ENCODE peak calls at places on chromosomes 13 and 19, in eight cellular contexts. N is IMR-90, S is lower lobe of right lung, U is adipocyte, F is HepG2, X is upper lobe of right lung, T is endodermal cell, P is cardiac muscle cell. W is an unnamed sample.
A peak's percentile ranks its signal among the peaks of the same experiment; 100 is the strongest.

GRCh38 chr13:32164622-32165268 is 133.2 kb downstream of the FRY start:
- DNase-seq in S (no peak), F (peak; percentile 69), P (peak; percentile 64), N (peak; percentile 66), X (no peak), T (peak; percentile 81), U (peak; percentile 62), W (peak; percentile 42)

GRCh38 chr13:104809483-104809882 is 1726.0 kb downstream of the EFNB2 start:
- DNase-seq in X (no peak), N (no peak), U (peak; percentile 84), P (no peak), F (no peak), T (no peak), S (no peak), W (no peak)

GRCh38 chr19:19446655-19447437 is 41.4 kb downstream of the GATAD2A start:
- DNase-seq in X (no peak), P (no peak), U (no peak), N (no peak), S (no peak), F (no peak), T (peak; percentile 69), W (no peak)

GRCh38 chr13:110812111-110812868 is 98.8 kb downstream of the ING1 start:
- DNase-seq in S (no peak), P (no peak), X (peak; percentile 56), N (no peak), F (no peak), T (peak; percentile 66), U (peak; percentile 36), W (no peak)

GRCh38 chr19:14835011-14835410 is at the start of the genes OR7A5 and OR7C1:
- DNase-seq in U (no peak), N (no peak), S (no peak), X (no peak), T (no peak), P (no peak), F (no peak), W (no peak)

GRCh38 chr19:45768644-45769053 is 403 bp downstream of the SIX5 start:
- DNase-seq in X (no peak), U (peak; percentile 82), S (peak; percentile 59), F (no peak), N (peak; percentile 41), T (peak; percentile 81), P (peak; percentile 52), W (peak; percentile 64)

GRCh38 chr19:47414469-47414868 is 4.9 kb downstream of the MEIS3 start:
- DNase-seq in T (peak; percentile 79), S (no peak), F (peak; percentile 57), U (no peak), N (no peak), P (peak; percentile 23), X (no peak), W (peak; percentile 51)

GRCh38 chr13:59533561-59534337 is 630.0 kb downstream of the DIAPH3 start:
- DNase-seq in X (no peak), N (peak; percentile 34), T (no peak), F (peak; percentile 12), U (no peak), P (no peak), S (no peak), W (no peak)

GRCh38 chr13:114212096-114212495 is 22.6 kb upstream of the CDC16 start:
- DNase-seq in S (no peak), T (no peak), U (no peak), N (peak; percentile 81), P (no peak), F (no peak), X (no peak), W (no peak)

GRCh38 chr19:31023038-31023437 is 326.2 kb downstream of the TSHZ3 start:
- DNase-seq in S (no peak), F (no peak), P (no peak), X (no peak), N (no peak), U (no peak), T (no peak), W (no peak)

GRCh38 chr13:39279077-39279476 is 240.8 kb downstream of the NHLRC3 start:
- DNase-seq in U (no peak), T (no peak), P (no peak), F (no peak), X (no peak), S (no peak), N (no peak), W (no peak)

GRCh38 chr19:54905411-54905810 is 537 bp upstream of the NCR1 start:
- DNase-seq in X (no peak), U (no peak), P (no peak), N (no peak), T (no peak), F (no peak), S (no peak), W (no peak)

GRCh38 chr19:32388393-32388724 is 17.2 kb upstream of the DPY19L3 start:
- DNase-seq in N (no peak), X (no peak), P (no peak), S (no peak), T (no peak), U (no peak), F (no peak), W (no peak)

GRCh38 chr19:32392142-32392541 is 13.4 kb upstream of the DPY19L3 start:
- DNase-seq in U (no peak), P (no peak), F (no peak), T (no peak), S (no peak), N (no peak), X (no peak), W (no peak)

GRCh38 chr19:32392946-32393345 is 12.6 kb upstream of the DPY19L3 start:
- DNase-seq in T (no peak), U (no peak), X (no peak), N (no peak), S (no peak), F (no peak), P (peak; percentile 63), W (no peak)

DNA sequence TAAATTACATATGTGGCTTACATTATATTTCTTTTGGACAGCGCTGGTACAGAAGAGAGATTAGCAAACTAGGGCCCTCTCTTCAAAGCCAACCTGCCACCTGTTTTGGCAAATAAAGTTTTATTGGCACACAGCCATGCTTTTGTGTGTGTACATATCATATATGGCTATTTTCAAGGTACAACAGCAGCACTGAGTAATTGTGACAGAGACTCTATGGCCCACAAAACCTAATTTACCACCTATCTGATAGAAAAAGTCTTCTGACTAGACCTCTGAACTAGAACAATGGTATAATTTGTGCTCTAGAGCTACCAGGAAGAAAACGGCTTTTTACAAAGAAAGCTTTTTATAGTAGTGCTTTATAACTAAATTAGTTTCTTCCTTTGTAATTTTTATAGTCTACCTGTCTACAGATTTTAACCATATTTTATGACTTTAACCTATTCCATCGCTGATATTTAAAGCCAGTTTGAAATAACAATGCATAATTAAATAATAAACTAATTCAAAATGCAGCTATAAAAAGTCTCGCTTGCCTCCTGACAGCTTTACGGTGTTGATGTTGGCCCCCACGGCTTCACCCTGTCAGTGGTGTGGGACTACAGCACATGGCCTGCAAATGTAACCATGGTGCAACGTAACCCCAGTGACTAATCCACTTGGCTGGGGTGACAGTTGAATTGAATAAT is 17.7 kb upstream of the DPY19L3 start:
- DNase-seq in U (peak; percentile 12), T (no peak), P (no peak), F (no peak), N (peak; percentile 62), X (no peak), S (no peak), W (peak; percentile 79)
- H3K4me3 ChIP-seq in U (no peak overlapping the region), T (no peak overlapping the region), P (no peak overlapping the region), F (no peak overlapping the region), N (no peak overlapping the region), X (no peak overlapping the region), S (no peak overlapping the region), W (no peak overlapping the region)

GRCh38 chr13:20703785-20704458 is 423 bp downstream of the IL17D start:
- DNase-seq in U (peak; percentile 90), S (peak; percentile 90), P (peak; percentile 91), X (peak; percentile 94), T (peak; percentile 92), F (peak; percentile 58), N (peak; percentile 82), W (peak; percentile 79)

GRCh38 chr13:20702530-20702929 is 969 bp upstream of the IL17D start:
- DNase-seq in N (peak; percentile 28), P (no peak), S (no peak), U (no peak), X (no peak), F (no peak), T (no peak), W (no peak)

GRCh38 chr13:20706661-20707060 is 3.2 kb downstream of the IL17D start:
- DNase-seq in U (no peak), T (no peak), F (no peak), P (no peak), N (no peak), X (no peak), S (no peak), W (no peak)

GRCh38 chr13:20702945-20703784 is at the start of gene IL17D:
- DNase-seq in F (no peak), T (peak; percentile 79), N (no peak), P (peak; percentile 56), X (peak; percentile 72), S (peak; percentile 55), U (peak; percentile 61), W (peak; percentile 39)

GRCh38 chr13:20704459-20705069 is 1.1 kb downstream of the IL17D start:
- DNase-seq in N (no peak), F (no peak), U (no peak), S (no peak), X (no peak), P (no peak), T (peak; percentile 57), W (no peak)
- H3K36me3 ChIP-seq in N (no peaks in the 10 kb centered on the region), F (no peaks in the 10 kb centered on the region), U (no peaks in the 10 kb centered on the region), S (no peaks in the 10 kb centered on the region), X (no peaks in the 10 kb centered on the region), P (no peaks in the 10 kb centered on the region), T (no peaks in the 10 kb centered on the region), W (no peaks in the 10 kb centered on the region)

DNA sequence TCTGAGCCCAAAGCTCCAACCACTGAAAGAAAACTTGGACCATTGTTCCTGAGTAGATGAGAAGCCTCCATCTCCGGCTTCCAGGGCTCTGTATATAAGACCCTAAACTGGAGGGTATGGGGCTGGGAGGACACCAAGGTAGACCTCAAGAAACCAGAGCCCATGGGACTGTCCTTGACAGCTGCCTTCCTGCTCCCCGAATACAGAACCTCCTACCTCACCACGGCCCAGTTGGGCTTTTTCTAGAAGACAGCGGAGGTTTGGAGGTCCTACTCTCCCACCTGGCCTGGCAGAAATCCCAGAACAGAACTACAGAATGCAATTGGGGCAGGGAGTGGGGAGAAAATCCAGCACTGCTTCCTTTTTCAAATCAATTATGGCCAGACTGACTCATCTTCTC is 177.3 kb upstream of the ZNF507 start:
- DNase-seq in S (no peak), T (no peak), X (no peak), P (no peak), N (no peak), F (no peak), U (no peak), W (no peak)
- H3K4me3 ChIP-seq in S (no peak overlapping the region), T (no peak overlapping the region), X (no peak overlapping the region), P (no peak overlapping the region), N (no peak overlapping the region), F (no peak overlapping the region), U (no peak overlapping the region), W (no peak overlapping the region)

DNA sequence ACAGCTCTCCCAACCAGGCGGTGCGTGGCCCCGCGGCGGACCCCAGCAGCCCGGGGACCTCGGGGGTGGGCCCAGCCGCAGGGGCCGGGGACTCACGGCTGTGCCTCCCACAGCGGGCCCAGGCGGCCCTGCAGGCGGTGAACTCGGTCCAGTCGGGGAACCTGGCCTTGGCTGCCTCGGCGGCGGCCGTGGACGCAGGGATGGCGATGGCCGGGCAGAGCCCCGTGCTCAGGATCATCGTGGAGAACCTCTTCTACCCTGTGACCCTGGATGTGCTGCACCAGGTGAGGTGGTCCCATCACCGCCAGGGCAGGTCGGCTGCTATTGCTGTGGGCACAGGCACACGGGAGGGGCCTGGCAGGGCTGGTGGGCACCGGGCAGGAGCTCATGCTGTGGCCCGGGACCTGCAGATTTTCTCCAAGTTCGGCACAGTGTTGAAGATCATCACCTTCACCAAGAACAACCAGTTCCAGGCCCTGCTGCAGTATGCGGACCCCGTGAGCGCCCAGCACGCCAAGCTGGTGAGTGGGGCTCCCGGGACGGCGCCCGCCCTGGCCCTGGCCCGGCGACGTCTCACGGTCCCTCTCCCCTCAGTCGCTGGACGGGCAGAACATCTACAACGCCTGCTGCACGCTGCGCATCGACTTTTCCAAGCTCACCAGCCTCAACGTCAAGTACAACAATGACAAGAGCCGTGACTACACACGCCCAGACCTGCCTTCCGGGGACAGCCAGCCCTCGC is 7.3 kb downstream of the PTBP1 start:
- DNase-seq in T (no peak), P (no peak), F (no peak), N (no peak), S (peak; percentile 45), X (peak; percentile 61), U (no peak), W (no peak)
- H3K36me3 ChIP-seq in T (peaks cover 93% of the 10 kb centered on the region), P (peaks cover 52% of the 10 kb centered on the region), F (peaks cover 52% of the 10 kb centered on the region), N (peaks cover 80% of the 10 kb centered on the region), S (peaks cover 92% of the 10 kb centered on the region), X (peaks cover 93% of the 10 kb centered on the region), U (peaks cover 67% of the 10 kb centered on the region), W (peaks cover 69% of the 10 kb centered on the region)